ENCODE peak calls at places on chromosomes 12 and 14, in nine cellular contexts. One of them, this sample, is unnamed.
A peak's percentile ranks its signal among the peaks of the same experiment; 100 is the strongest.

GRCh38 chr12:95633671-95634465 is 82.6 kb upstream of the USP44 start:
- DNase-seq in PC-3: no peak
- DNase-seq in DND-41: no peak
- DNase-seq in EL: no peak
- DNase-seq in bronchial epithelial cell: peak; percentile 91
- DNase-seq in GM23248: peak; percentile 49
- DNase-seq in adipocyte: no peak
- DNase-seq in HFFc6: no peak
- DNase-seq in caudate nucleus: no peak
- DNase-seq in this sample: peak; percentile 62

GRCh38 chr12:65208125-65208524 is 38.7 kb downstream of the LEMD3 start:
- DNase-seq in caudate nucleus: no peak
- DNase-seq in adipocyte: no peak
- DNase-seq in EL: no peak
- DNase-seq in PC-3: no peak
- DNase-seq in HFFc6: no peak
- DNase-seq in bronchial epithelial cell: no peak
- DNase-seq in DND-41: no peak
- DNase-seq in GM23248: no peak
- DNase-seq in this sample: no peak

GRCh38 chr12:107514887-107515445 is 170.6 kb upstream of the PWP1 start:
- DNase-seq in caudate nucleus: no peak
- DNase-seq in HFFc6: no peak
- DNase-seq in GM23248: peak; percentile 90
- DNase-seq in DND-41: no peak
- DNase-seq in bronchial epithelial cell: peak; percentile 95
- DNase-seq in adipocyte: peak; percentile 46
- DNase-seq in EL: no peak
- DNase-seq in PC-3: peak; percentile 72
- DNase-seq in this sample: peak; percentile 83

GRCh38 chr12:85489194-85489593 is 209.2 kb downstream of the ALX1 start:
- DNase-seq in caudate nucleus: no peak
- DNase-seq in EL: no peak
- DNase-seq in HFFc6: no peak
- DNase-seq in DND-41: no peak
- DNase-seq in GM23248: no peak
- DNase-seq in adipocyte: no peak
- DNase-seq in PC-3: peak; percentile 46
- DNase-seq in bronchial epithelial cell: peak; percentile 60
- DNase-seq in this sample: no peak

GRCh38 chr14:100640481-100641273 is 53.5 kb upstream of the BEGAIN start:
- DNase-seq in bronchial epithelial cell: no peak
- DNase-seq in caudate nucleus: no peak
- DNase-seq in EL: no peak
- DNase-seq in GM23248: no peak
- DNase-seq in HFFc6: no peak
- DNase-seq in DND-41: peak; percentile 96
- DNase-seq in adipocyte: no peak
- DNase-seq in PC-3: peak; percentile 19
- DNase-seq in this sample: no peak

GRCh38 chr14:51872396-51872795 is 12.0 kb downstream of the GNG2 start:
- DNase-seq in bronchial epithelial cell: no peak
- DNase-seq in GM23248: no peak
- DNase-seq in PC-3: no peak
- DNase-seq in adipocyte: peak; percentile 11
- DNase-seq in DND-41: no peak
- DNase-seq in EL: no peak
- DNase-seq in HFFc6: no peak
- DNase-seq in caudate nucleus: no peak
- DNase-seq in this sample: no peak

GRCh38 chr12:53063708-53064612 is 14.1 kb downstream of the TNS2 start:
- DNase-seq in caudate nucleus: no peak
- DNase-seq in adipocyte: peak; percentile 72
- DNase-seq in bronchial epithelial cell: no peak
- DNase-seq in PC-3: no peak
- DNase-seq in DND-41: no peak
- DNase-seq in GM23248: peak; percentile 93
- DNase-seq in HFFc6: no peak
- DNase-seq in EL: no peak
- DNase-seq in this sample: peak; percentile 81

GRCh38 chr14:58296731-58297130 is 1.6 kb upstream of the ARID4A start:
- DNase-seq in HFFc6: no peak
- DNase-seq in EL: peak; percentile 25
- DNase-seq in DND-41: no peak
- DNase-seq in bronchial epithelial cell: peak; percentile 48
- DNase-seq in caudate nucleus: no peak
- DNase-seq in PC-3: peak; percentile 65
- DNase-seq in GM23248: peak; percentile 76
- DNase-seq in adipocyte: peak; percentile 56
- DNase-seq in this sample: no peak

GRCh38 chr12:34404377-34405285 is 382.3 kb downstream of the ALG10 start:
- DNase-seq in adipocyte: no peak
- DNase-seq in GM23248: no peak
- DNase-seq in bronchial epithelial cell: no peak
- DNase-seq in PC-3: no peak
- DNase-seq in EL: no peak
- DNase-seq in caudate nucleus: no peak
- DNase-seq in HFFc6: no peak
- DNase-seq in DND-41: no peak
- DNase-seq in this sample: no peak

GRCh38 chr12:128810182-128811127 is 13.3 kb downstream of the SLC15A4 start:
- DNase-seq in caudate nucleus: peak; percentile 51
- DNase-seq in PC-3: no peak
- DNase-seq in HFFc6: peak; percentile 15
- DNase-seq in DND-41: no peak
- DNase-seq in GM23248: peak; percentile 79
- DNase-seq in adipocyte: no peak
- DNase-seq in EL: no peak
- DNase-seq in bronchial epithelial cell: no peak
- DNase-seq in this sample: peak; percentile 51

GRCh38 chr14:72788255-72788654 is 105.6 kb downstream of the DPF3 start:
- DNase-seq in EL: no peak
- DNase-seq in HFFc6: no peak
- DNase-seq in caudate nucleus: no peak
- DNase-seq in GM23248: no peak
- DNase-seq in bronchial epithelial cell: no peak
- DNase-seq in PC-3: no peak
- DNase-seq in adipocyte: no peak
- DNase-seq in DND-41: no peak
- DNase-seq in this sample: no peak

GRCh38 chr14:29403091-29403490 is 524.6 kb downstream of the PRKD1 start:
- DNase-seq in DND-41: no peak
- DNase-seq in PC-3: no peak
- DNase-seq in GM23248: no peak
- DNase-seq in caudate nucleus: no peak
- DNase-seq in EL: no peak
- DNase-seq in bronchial epithelial cell: no peak
- DNase-seq in adipocyte: no peak
- DNase-seq in HFFc6: no peak
- DNase-seq in this sample: no peak

GRCh38 chr14:68854421-68854820 is 61.6 kb upstream of the ZFP36L1 start:
- DNase-seq in bronchial epithelial cell: no peak
- DNase-seq in PC-3: no peak
- DNase-seq in GM23248: peak; percentile 44
- DNase-seq in DND-41: no peak
- DNase-seq in adipocyte: no peak
- DNase-seq in HFFc6: no peak
- DNase-seq in caudate nucleus: no peak
- DNase-seq in EL: no peak
- DNase-seq in this sample: no peak

GRCh38 chr14:75636100-75636692 is 24.5 kb downstream of the ERG28 start:
- DNase-seq in adipocyte: peak; percentile 60
- DNase-seq in bronchial epithelial cell: no peak
- DNase-seq in HFFc6: peak; percentile 60
- DNase-seq in caudate nucleus: peak; percentile 7
- DNase-seq in PC-3: no peak
- DNase-seq in GM23248: peak; percentile 55
- DNase-seq in EL: peak; percentile 81
- DNase-seq in DND-41: no peak
- DNase-seq in this sample: peak; percentile 54

GRCh38 chr14:81511110-81511900 is 22.3 kb downstream of the SEL1L start:
- DNase-seq in DND-41: no peak
- DNase-seq in adipocyte: peak; percentile 39
- DNase-seq in PC-3: no peak
- DNase-seq in bronchial epithelial cell: no peak
- DNase-seq in HFFc6: no peak
- DNase-seq in EL: no peak
- DNase-seq in GM23248: no peak
- DNase-seq in caudate nucleus: no peak
- DNase-seq in this sample: no peak

GRCh38 chr14:69483765-69484443 is 624 bp upstream of the PLEKHD1 start:
- DNase-seq in GM23248: peak; percentile 32
- DNase-seq in bronchial epithelial cell: no peak
- DNase-seq in HFFc6: no peak
- DNase-seq in caudate nucleus: no peak
- DNase-seq in EL: no peak
- DNase-seq in adipocyte: peak; percentile 47
- DNase-seq in PC-3: peak; percentile 33
- DNase-seq in DND-41: no peak
- DNase-seq in this sample: peak; percentile 24

GRCh38 chr12:3542911-3543310 is 51.9 kb downstream of the PRMT8 start:
- DNase-seq in PC-3: peak; percentile 11
- DNase-seq in HFFc6: no peak
- DNase-seq in caudate nucleus: no peak
- DNase-seq in DND-41: no peak
- DNase-seq in bronchial epithelial cell: peak; percentile 5
- DNase-seq in GM23248: no peak
- DNase-seq in adipocyte: no peak
- DNase-seq in EL: peak; percentile 23
- DNase-seq in this sample: no peak

GRCh38 chr12:22414742-22415141 is 80.2 kb upstream of the ST8SIA1 start:
- DNase-seq in PC-3: no peak
- DNase-seq in GM23248: no peak
- DNase-seq in HFFc6: no peak
- DNase-seq in bronchial epithelial cell: no peak
- DNase-seq in EL: no peak
- DNase-seq in DND-41: no peak
- DNase-seq in adipocyte: no peak
- DNase-seq in caudate nucleus: no peak
- DNase-seq in this sample: no peak

GRCh38 chr14:60616326-60617044 is 32.8 kb downstream of the SIX1 start:
- DNase-seq in EL: no peak
- DNase-seq in GM23248: no peak
- DNase-seq in DND-41: no peak
- DNase-seq in adipocyte: no peak
- DNase-seq in caudate nucleus: no peak
- DNase-seq in bronchial epithelial cell: peak; percentile 22
- DNase-seq in HFFc6: no peak
- DNase-seq in PC-3: no peak
- DNase-seq in this sample: no peak

GRCh38 chr12:51714666-51715065 is 123.6 kb downstream of the SCN8A start:
- DNase-seq in DND-41: no peak
- DNase-seq in adipocyte: peak; percentile 17
- DNase-seq in EL: peak; percentile 81
- DNase-seq in PC-3: peak; percentile 83
- DNase-seq in GM23248: peak; percentile 78
- DNase-seq in HFFc6: peak; percentile 82
- DNase-seq in bronchial epithelial cell: no peak
- DNase-seq in caudate nucleus: no peak
- DNase-seq in this sample: peak; percentile 73

GRCh38 chr14:32654106-32654505 is 284.6 kb upstream of the NPAS3 start:
- DNase-seq in GM23248: no peak
- DNase-seq in adipocyte: peak; percentile 66
- DNase-seq in EL: no peak
- DNase-seq in caudate nucleus: no peak
- DNase-seq in DND-41: no peak
- DNase-seq in bronchial epithelial cell: no peak
- DNase-seq in HFFc6: no peak
- DNase-seq in PC-3: no peak
- DNase-seq in this sample: peak; percentile 13

GRCh38 chr12:89163918-89164317 is 188.4 kb downstream of the DUSP6 start:
- DNase-seq in bronchial epithelial cell: peak; percentile 52
- DNase-seq in GM23248: no peak
- DNase-seq in caudate nucleus: no peak
- DNase-seq in adipocyte: no peak
- DNase-seq in EL: no peak
- DNase-seq in PC-3: peak; percentile 71
- DNase-seq in HFFc6: no peak
- DNase-seq in DND-41: no peak
- DNase-seq in this sample: no peak

GRCh38 chr14:79201545-79202247 is 1009.6 kb downstream of the DIO2 start:
- DNase-seq in DND-41: no peak
- DNase-seq in PC-3: peak; percentile 23
- DNase-seq in HFFc6: no peak
- DNase-seq in caudate nucleus: no peak
- DNase-seq in adipocyte: no peak
- DNase-seq in bronchial epithelial cell: no peak
- DNase-seq in EL: no peak
- DNase-seq in GM23248: no peak
- DNase-seq in this sample: no peak

GRCh38 chr14:37583358-37584210 is 11.5 kb downstream of the FOXA1 start:
- DNase-seq in PC-3: peak; percentile 85
- DNase-seq in HFFc6: no peak
- DNase-seq in caudate nucleus: no peak
- DNase-seq in DND-41: no peak
- DNase-seq in adipocyte: no peak
- DNase-seq in EL: no peak
- DNase-seq in GM23248: no peak
- DNase-seq in bronchial epithelial cell: no peak
- DNase-seq in this sample: no peak

GRCh38 chr14:73494593-73494992 is 3.9 kb downstream of the RIOX1 start:
- DNase-seq in adipocyte: no peak
- DNase-seq in DND-41: no peak
- DNase-seq in EL: no peak
- DNase-seq in bronchial epithelial cell: no peak
- DNase-seq in HFFc6: no peak
- DNase-seq in PC-3: no peak
- DNase-seq in caudate nucleus: no peak
- DNase-seq in GM23248: no peak
- DNase-seq in this sample: no peak

GRCh38 chr12:53727310-53728041 is at the start of gene CALCOCO1:
- DNase-seq in caudate nucleus: peak; percentile 99
- DNase-seq in bronchial epithelial cell: peak; percentile 96
- DNase-seq in adipocyte: peak; percentile 99
- DNase-seq in DND-41: peak; percentile 99
- DNase-seq in HFFc6: peak; percentile 96
- DNase-seq in PC-3: peak; percentile 98
- DNase-seq in GM23248: peak; percentile 100
- DNase-seq in EL: peak; percentile 98
- DNase-seq in this sample: peak; percentile 96

GRCh38 chr12:89162704-89163261 is 189.5 kb downstream of the DUSP6 start:
- DNase-seq in EL: peak; percentile 98
- DNase-seq in DND-41: peak; percentile 52
- DNase-seq in PC-3: peak; percentile 96
- DNase-seq in caudate nucleus: no peak
- DNase-seq in HFFc6: peak; percentile 99
- DNase-seq in GM23248: peak; percentile 98
- DNase-seq in adipocyte: peak; percentile 94
- DNase-seq in bronchial epithelial cell: peak; percentile 100
- DNase-seq in this sample: peak; percentile 100

GRCh38 chr12:82672811-82673495 is 13.8 kb upstream of the TMTC2 start:
- DNase-seq in caudate nucleus: no peak
- DNase-seq in DND-41: no peak
- DNase-seq in adipocyte: peak; percentile 15
- DNase-seq in PC-3: peak; percentile 46
- DNase-seq in HFFc6: no peak
- DNase-seq in bronchial epithelial cell: no peak
- DNase-seq in EL: no peak
- DNase-seq in GM23248: no peak
- DNase-seq in this sample: no peak

GRCh38 chr12:116094475-116094874 is 183.0 kb downstream of the MED13L start:
- DNase-seq in caudate nucleus: no peak
- DNase-seq in adipocyte: no peak
- DNase-seq in DND-41: no peak
- DNase-seq in bronchial epithelial cell: no peak
- DNase-seq in EL: no peak
- DNase-seq in GM23248: no peak
- DNase-seq in HFFc6: no peak
- DNase-seq in PC-3: no peak
- DNase-seq in this sample: no peak

GRCh38 chr12:111366583-111366982 is 2.3 kb downstream of the PHETA1 start:
- DNase-seq in adipocyte: no peak
- DNase-seq in HFFc6: no peak
- DNase-seq in PC-3: no peak
- DNase-seq in bronchial epithelial cell: no peak
- DNase-seq in GM23248: no peak
- DNase-seq in caudate nucleus: no peak
- DNase-seq in DND-41: no peak
- DNase-seq in EL: no peak
- DNase-seq in this sample: no peak

GRCh38 chr12:108047130-108047550 is 81.9 kb upstream of the WSCD2 start:
- DNase-seq in adipocyte: peak; percentile 1
- DNase-seq in bronchial epithelial cell: no peak
- DNase-seq in GM23248: peak; percentile 24
- DNase-seq in EL: no peak
- DNase-seq in HFFc6: no peak
- DNase-seq in PC-3: no peak
- DNase-seq in caudate nucleus: no peak
- DNase-seq in DND-41: no peak
- DNase-seq in this sample: peak; percentile 34

This sample was measured in AG10803.